ENCODE peak calls at places on chromosome 9, in eight cellular contexts. P is AG04449, J is lower lobe of right lung, K is IMR-90, B is tibial nerve, A is spleen, U is brain microvascular endothelial cell, Y is fibroblast of lung. Q is an unnamed sample.

GRCh38 chr9:125784286-125785049 is 37.3 kb downstream of the PBX3 start:
- DNase-seq in P (no peak), J (no peak), K (peak; percentile 13), B (no peak), A (no peak), U (peak; percentile 24), Y (peak; percentile 69), Q (peak; percentile 36)

GRCh38 chr9:91676042-91676441 is 252.4 kb upstream of the NFIL3 start:
- DNase-seq in P (no peak), J (no peak), K (no peak), B (no peak), A (no peak), U (no peak), Y (peak; percentile 44), Q (peak; percentile 23)

GRCh38 chr9:7097785-7098420 is 340.1 kb downstream of the KDM4C start:
- DNase-seq in P (no peak), J (no peak), K (peak; percentile 56), B (no peak), A (no peak), U (peak; percentile 9), Y (peak; percentile 27), Q (peak; percentile 32)

GRCh38 chr9:104269374-104269773 is 175.3 kb downstream of the SMC2 start:
- DNase-seq in P (no peak), J (no peak), K (no peak), B (no peak), A (no peak), U (no peak), Y (no peak), Q (no peak)

GRCh38 chr9:134455951-134456739 is 129.9 kb downstream of the RXRA start:
- DNase-seq in P (peak; percentile 97), J (peak; percentile 87), K (peak; percentile 99), B (peak; percentile 87), A (peak; percentile 96), U (peak; percentile 95), Y (peak; percentile 99), Q (peak; percentile 99)

GRCh38 chr9:38008168-38009034 is 60.6 kb downstream of the SHB start:
- DNase-seq in P (no peak), J (peak; percentile 94), K (peak; percentile 93), B (no peak), A (no peak), U (peak; percentile 94), Y (peak; percentile 96), Q (peak; percentile 91)

GRCh38 chr9:105510024-105510423 is 47.9 kb upstream of the FKTN start:
- DNase-seq in P (peak; percentile 47), J (no peak), K (peak; percentile 89), B (no peak), A (no peak), U (peak; percentile 81), Y (peak; percentile 96), Q (peak; percentile 69)

GRCh38 chr9:9275656-9276055 is 1337.1 kb downstream of the PTPRD start:
- DNase-seq in P (no peak), J (no peak), K (no peak), B (no peak), A (no peak), U (no peak), Y (no peak), Q (no peak)

GRCh38 chr9:95383198-95383673 is 65.7 kb upstream of the FANCC start:
- DNase-seq in P (peak; percentile 58), J (no peak), K (peak; percentile 85), B (no peak), A (no peak), U (peak; percentile 16), Y (peak; percentile 88), Q (peak; percentile 36)

GRCh38 chr9:17625644-17626388 is 47.0 kb downstream of the SH3GL2 start:
- DNase-seq in P (no peak), J (no peak), K (peak; percentile 38), B (no peak), A (no peak), U (no peak), Y (peak; percentile 54), Q (no peak)

GRCh38 chr9:79300153-79300552 is 271.6 kb upstream of the TLE4 start:
- DNase-seq in P (no peak), J (no peak), K (no peak), B (no peak), A (no peak), U (no peak), Y (no peak), Q (no peak)

GRCh38 chr9:29514336-29514735 is 1941.1 kb upstream of the C9orf72 start:
- DNase-seq in P (no peak), J (no peak), K (no peak), B (no peak), A (no peak), U (no peak), Y (no peak), Q (no peak)

GRCh38 chr9:106920091-106920490 is 57.1 kb downstream of the ZNF462 start:
- DNase-seq in P (no peak), J (no peak), K (no peak), B (no peak), A (no peak), U (no peak), Y (no peak), Q (no peak)

GRCh38 chr9:84207443-84208032 is 133.0 kb downstream of the SLC28A3 start:
- DNase-seq in P (no peak), J (no peak), K (no peak), B (no peak), A (no peak), U (no peak), Y (no peak), Q (peak; percentile 47)

GRCh38 chr9:98132806-98133631 is 14.0 kb upstream of the TRIM14 start:
- DNase-seq in P (no peak), J (no peak), K (no peak), B (no peak), A (no peak), U (no peak), Y (no peak), Q (no peak)

GRCh38 chr9:108996653-108997052 is 16.6 kb downstream of the CTNNAL1 start:
- DNase-seq in P (no peak), J (no peak), K (no peak), B (no peak), A (no peak), U (no peak), Y (peak; percentile 16), Q (no peak)

GRCh38 chr9:38681747-38682227 is 38.1 kb downstream of the FAM240B start:
- DNase-seq in P (peak; percentile 44), J (no peak), K (peak; percentile 24), B (no peak), A (no peak), U (peak; percentile 84), Y (peak; percentile 95), Q (peak; percentile 58)

GRCh38 chr9:5510360-5510931 is at the start of gene PDCD1LG2:
- DNase-seq in P (peak; percentile 60), J (no peak), K (peak; percentile 84), B (no peak), A (no peak), U (peak; percentile 56), Y (peak; percentile 87), Q (peak; percentile 72)

GRCh38 chr9:76181020-76181641 is 213.1 kb downstream of the RFK start:
- DNase-seq in P (peak; percentile 38), J (no peak), K (peak; percentile 74), B (no peak), A (no peak), U (peak; percentile 93), Y (peak; percentile 94), Q (peak; percentile 60)

GRCh38 chr9:137044042-137044441 is 1.9 kb downstream of the NPDC1 start:
- DNase-seq in P (no peak), J (no peak), K (no peak), B (no peak), A (no peak), U (no peak), Y (no peak), Q (no peak)
- H3K4me3 ChIP-seq in P (no peak overlapping the region), J (peak overlapping the region; percentile 67), K (no peak overlapping the region), B (no peak overlapping the region), A (peak overlapping the region; percentile 50), U (no peak overlapping the region), Y (no peak overlapping the region), Q (no peak overlapping the region)

GRCh38 chr9:15837079-15837679 is 284.3 kb downstream of the CCDC171 start:
- DNase-seq in P (peak; percentile 4), J (no peak), K (peak; percentile 65), B (no peak), A (no peak), U (peak; percentile 42), Y (peak; percentile 51), Q (peak; percentile 37)
- TF ChIP-seq CTCF in P (peak; percentile 52), J (peak; percentile 65), K (peak; percentile 72), B (peak; percentile 63), A (peak; percentile 58), U (peak; percentile 68), Y (peak; percentile 68), Q (peak; percentile 58)

DNA sequence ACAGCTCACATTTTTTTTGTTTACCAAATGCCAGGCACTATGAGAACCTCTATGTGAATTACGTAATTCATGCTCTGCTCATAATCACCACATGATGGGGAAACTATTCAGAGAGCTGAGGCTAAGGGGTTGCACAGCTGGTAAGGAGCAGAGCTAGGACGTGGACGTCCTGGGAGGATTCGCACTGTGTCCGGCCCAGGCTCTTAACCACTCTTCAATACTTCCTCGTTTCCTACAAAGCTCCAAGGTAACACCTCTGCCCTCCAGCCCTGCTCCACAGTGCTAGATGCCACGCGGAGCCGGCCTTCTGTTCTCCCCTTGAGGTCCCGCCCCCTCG is 8.7 kb downstream of the PHF19 start:
- DNase-seq in P (peak; percentile 16), J (no peak), K (peak; percentile 59), B (no peak), A (no peak), U (no peak), Y (no peak), Q (no peak)
- H3K4me3 ChIP-seq in P (peak overlapping the region; percentile 52), J (peak overlapping the region; percentile 68), K (peak overlapping the region; percentile 53), B (peak overlapping the region; percentile 51), A (peak overlapping the region; percentile 46), U (peak overlapping the region; percentile 48), Y (peak overlapping the region; percentile 41), Q (peak overlapping the region; percentile 57)

GRCh38 chr9:130174920-130175321 is 2.7 kb downstream of the NCS1 start:
- DNase-seq in P (no peak), J (no peak), K (no peak), B (no peak), A (no peak), U (no peak), Y (no peak), Q (no peak)

GRCh38 chr9:130174025-130174424 is 1.8 kb downstream of the NCS1 start:
- DNase-seq in P (no peak), J (no peak), K (no peak), B (no peak), A (no peak), U (no peak), Y (no peak), Q (no peak)

GRCh38 chr9:130172858-130173461 is 756 bp downstream of the NCS1 start:
- DNase-seq in P (no peak), J (no peak), K (no peak), B (no peak), A (no peak), U (no peak), Y (no peak), Q (no peak)

GRCh38 chr9:130172161-130172857 is at the start of gene NCS1:
- DNase-seq in P (no peak), J (peak; percentile 75), K (peak; percentile 61), B (peak; percentile 48), A (no peak), U (peak; percentile 47), Y (peak; percentile 71), Q (peak; percentile 74)

DNA sequence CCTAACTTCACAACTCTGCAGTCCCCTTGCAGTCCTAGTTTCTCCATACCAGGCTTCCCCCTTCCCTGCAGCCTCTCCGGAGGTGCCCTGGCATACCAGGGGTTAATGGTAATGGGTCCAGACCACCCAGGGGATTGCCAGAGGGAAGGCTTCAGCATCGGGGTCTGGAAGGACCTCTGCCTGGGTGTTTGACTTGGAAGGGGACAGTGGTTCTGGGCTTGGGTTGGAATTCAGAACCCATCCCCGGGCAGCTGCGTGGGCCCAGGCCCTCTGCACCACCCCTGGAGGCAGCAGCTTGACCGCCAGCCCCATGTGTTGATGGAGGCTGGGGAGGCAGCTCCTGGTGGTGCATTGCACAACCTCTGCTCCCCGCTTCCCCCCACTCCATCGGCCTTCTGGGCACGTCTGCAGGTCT is 1.3 kb downstream of the NCS1 start:
- DNase-seq in P (no peak), J (no peak), K (peak; percentile 28), B (no peak), A (no peak), U (no peak), Y (no peak), Q (peak; percentile 65)
- TF ChIP-seq CTCF in P (no peak), J (no peak), K (no peak), B (no peak), A (no peak), U (no peak), Y (no peak), Q (no peak)

Q was measured in foreskin fibroblast.